ENCODE peak calls at places on chromosome 16, in four cellular contexts. C, H, B and T are unnamed samples.

GRCh38 chr16:85563031-85563430 is 50.1 kb upstream of the GSE1 start:
- DNase-seq in C (no peak), H (no peak), B (no peak), T (no peak)

GRCh38 chr16:23408242-23409201 is 44.5 kb downstream of the COG7 start:
- DNase-seq in C (peak), H (no peak), B (no peak), T (no peak)

GRCh38 chr16:23836078-23836403 is 258 bp downstream of the PRKCB start:
- DNase-seq in C (no peak), H (no peak), B (no peak), T (no peak)

GRCh38 chr16:83813818-83814653 is 6.3 kb downstream of the HSBP1 start:
- DNase-seq in C (peak), H (no peak), B (no peak), T (no peak)

GRCh38 chr16:87822571-87822970 is 46.7 kb downstream of the SLC7A5 start:
- DNase-seq in C (no peak), H (no peak), B (no peak), T (no peak)

GRCh38 chr16:49431040-49431439 is 57.4 kb downstream of the C16orf78 start:
- DNase-seq in C (no peak), H (no peak), B (no peak), T (no peak)

GRCh38 chr16:66247516-66248089 is 118.9 kb upstream of the CDH5 start:
- DNase-seq in C (no peak), H (no peak), B (no peak), T (no peak)

GRCh38 chr16:66830422-66831404 is at the start of gene NAE1:
- DNase-seq in C (peak), H (peak), B (peak), T (peak)

GRCh38 chr16:73877148-73877547 is 419.5 kb upstream of the PSMD7 start:
- DNase-seq in C (no peak), H (no peak), B (no peak), T (no peak)

GRCh38 chr16:15948532-15949209 is 745 bp upstream of the ABCC1 start:
- DNase-seq in C (no peak), H (no peak), B (no peak), T (no peak)

GRCh38 chr16:3745751-3746355 is 28.5 kb upstream of the TRAP1 start:
- DNase-seq in C (peak), H (no peak), B (no peak), T (no peak)

GRCh38 chr16:35731341-35732040 is 2272.1 kb downstream of the TP53TG3F start:
- DNase-seq in C (no peak), H (no peak), B (no peak), T (no peak)

GRCh38 chr16:4317471-4318170 is 1.8 kb downstream of the GLIS2 start:
- DNase-seq in C (no peak), H (no peak), B (no peak), T (no peak)

GRCh38 chr16:48041861-48042435 is 113.8 kb downstream of the ABCC12 start:
- DNase-seq in C (no peak), H (no peak), B (no peak), T (peak)

GRCh38 chr16:78483124-78483992 is 383.9 kb downstream of the WWOX start:
- DNase-seq in C (no peak), H (no peak), B (no peak), T (no peak)

GRCh38 chr16:89393731-89394406 is 96.5 kb downstream of the ANKRD11 start:
- DNase-seq in C (no peak), H (no peak), B (no peak), T (no peak)

GRCh38 chr16:75333770-75334169 is 82.3 kb upstream of the BCAR1 start:
- DNase-seq in C (no peak), H (no peak), B (no peak), T (no peak)

GRCh38 chr16:65196696-65197095 is 74.8 kb upstream of the CDH11 start:
- DNase-seq in C (no peak), H (no peak), B (no peak), T (no peak)